ENCODE peak calls at places on chromosomes 7 and 10, in five cellular contexts. U is A549, Y is SK-N-SH, M is GM12878, D is K562. Z is an unnamed sample.

GRCh38 chr10:130218181-130218641 is 82.0 kb downstream of the GLRX3 start:
- DNase-seq in M (no peak), U (no peak), D (no peak), Y (no peak), Z (no peak)

GRCh38 chr7:40680657-40681056 is 545.9 kb downstream of the SUGCT start:
- DNase-seq in Y (peak; percentile 42), U (peak; percentile 29), M (no peak), D (peak; percentile 24), Z (no peak)

GRCh38 chr7:157545681-157546060 is 208.9 kb downstream of the DNAJB6 start:
- DNase-seq in U (no peak), D (no peak), M (no peak), Y (no peak), Z (no peak)

GRCh38 chr7:2255145-2256139 is 13.4 kb downstream of the NUDT1 start:
- DNase-seq in M (no peak), U (no peak), D (no peak), Y (peak; percentile 33), Z (no peak)

GRCh38 chr10:70847666-70848360 is 32.1 kb downstream of the SGPL1 start:
- DNase-seq in Y (no peak), U (no peak), M (no peak), D (no peak), Z (peak; percentile 23)

GRCh38 chr7:42831051-42831952 is 80.6 kb downstream of the C7orf25 start:
- DNase-seq in Y (no peak), M (no peak), D (no peak), U (no peak), Z (peak; percentile 44)

GRCh38 chr10:12243860-12244620 is 48.1 kb downstream of the CDC123 start:
- DNase-seq in U (no peak), M (peak; percentile 65), D (no peak), Y (no peak), Z (no peak)

GRCh38 chr7:149610441-149611011 is 112.9 kb upstream of the ZNF746 start:
- DNase-seq in M (no peak), D (no peak), U (no peak), Y (no peak), Z (no peak)

GRCh38 chr10:10661176-10661575 is 356.5 kb upstream of the CELF2 start:
- DNase-seq in D (no peak), M (no peak), Y (no peak), U (no peak), Z (peak; percentile 81)

GRCh38 chr10:23412223-23412622 is 26.7 kb upstream of the OTUD1 start:
- DNase-seq in U (no peak), D (no peak), Y (no peak), M (no peak), Z (peak; percentile 48)

GRCh38 chr10:71342850-71343773 is 24.1 kb downstream of the SLC29A3 start:
- DNase-seq in M (no peak), U (peak; percentile 32), Y (no peak), D (peak; percentile 33), Z (peak; percentile 44)

GRCh38 chr7:98357751-98358161 is 43.1 kb downstream of the BAIAP2L1 start:
- DNase-seq in Y (no peak), U (peak; percentile 67), M (no peak), D (no peak), Z (peak; percentile 24)

GRCh38 chr10:94630017-94630688 is 53.4 kb upstream of the CYP2C18 start:
- DNase-seq in Y (peak; percentile 23), U (peak; percentile 36), M (no peak), D (peak; percentile 23), Z (peak; percentile 12)

GRCh38 chr7:83528925-83529423 is 120.0 kb downstream of the SEMA3E start:
- DNase-seq in D (no peak), M (no peak), Y (no peak), U (no peak), Z (no peak)

GRCh38 chr10:103563231-103564115 is 70.0 kb downstream of the NEURL1 start:
- DNase-seq in U (no peak), Y (no peak), D (no peak), M (no peak), Z (no peak)

GRCh38 chr10:24912214-24912613 is 40.2 kb downstream of the PRTFDC1 start:
- DNase-seq in U (no peak), M (no peak), D (no peak), Y (no peak), Z (peak; percentile 43)

GRCh38 chr7:2687338-2687869 is 598 bp upstream of the AMZ1 start:
- DNase-seq in M (no peak), Y (peak; percentile 93), D (no peak), U (no peak), Z (peak; percentile 75)

GRCh38 chr7:4681922-4682620 is at the start of gene FOXK1:
- DNase-seq in D (peak; percentile 88), Y (peak; percentile 99), M (no peak), U (peak; percentile 46), Z (peak; percentile 65)

GRCh38 chr10:79149662-79150443 is 81.1 kb downstream of the ZMIZ1 start:
- DNase-seq in M (no peak), D (peak; percentile 96), U (peak; percentile 91), Y (peak; percentile 63), Z (peak; percentile 61)

GRCh38 chr10:124683816-124684215 is 60.4 kb downstream of the FAM53B start:
- DNase-seq in D (no peak), U (no peak), M (no peak), Y (no peak), Z (no peak)

GRCh38 chr10:88154596-88155250 is 291.3 kb downstream of the PTEN start:
- DNase-seq in U (no peak), D (no peak), Y (no peak), M (no peak), Z (peak; percentile 75)

GRCh38 chr7:129213828-129214227 is 11.0 kb upstream of the AHCYL2 start:
- DNase-seq in M (no peak), U (no peak), D (peak; percentile 65), Y (peak; percentile 81), Z (no peak)

DNA sequence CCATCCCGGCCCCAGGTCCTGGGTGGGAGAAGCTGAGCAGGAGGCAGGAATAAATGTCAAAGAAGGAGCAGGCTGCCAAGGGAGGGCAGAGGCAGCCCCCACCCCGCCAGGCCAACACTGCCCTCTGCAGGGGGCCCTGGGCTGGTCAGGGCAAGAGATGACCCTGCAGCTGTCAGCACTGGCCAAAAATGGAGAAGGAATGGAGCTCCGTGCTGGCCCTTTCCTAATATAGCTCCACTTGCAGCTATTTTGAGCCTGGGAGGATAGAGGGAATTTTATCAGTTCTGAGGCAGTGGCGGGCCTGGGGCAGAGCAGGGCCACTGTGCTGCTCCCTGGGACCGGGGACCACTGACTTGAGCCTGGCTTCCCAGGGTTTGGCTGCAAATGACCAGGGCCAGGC is 16.0 kb downstream of the LDB3 start:
- DNase-seq in U (no peak), Y (peak; percentile 74), D (peak; percentile 38), M (no peak), Z (peak; percentile 35)
- TF ChIP-seq CTCF in U (peak; percentile 34), Y (peak; percentile 60), D (peak; percentile 58), M (peak; percentile 17), Z (peak; percentile 79)

GRCh38 chr7:46245587-46246111 is 324.6 kb upstream of the IGFBP3 start:
- DNase-seq in U (no peak), D (no peak), M (no peak), Y (no peak), Z (no peak)

GRCh38 chr7:46243406-46243805 is 322.3 kb upstream of the IGFBP3 start:
- DNase-seq in Y (no peak), U (no peak), M (no peak), D (no peak), Z (no peak)

GRCh38 chr7:46244752-46245151 is 323.7 kb upstream of the IGFBP3 start:
- DNase-seq in Y (no peak), D (no peak), U (no peak), M (no peak), Z (peak; percentile 59)

DNA sequence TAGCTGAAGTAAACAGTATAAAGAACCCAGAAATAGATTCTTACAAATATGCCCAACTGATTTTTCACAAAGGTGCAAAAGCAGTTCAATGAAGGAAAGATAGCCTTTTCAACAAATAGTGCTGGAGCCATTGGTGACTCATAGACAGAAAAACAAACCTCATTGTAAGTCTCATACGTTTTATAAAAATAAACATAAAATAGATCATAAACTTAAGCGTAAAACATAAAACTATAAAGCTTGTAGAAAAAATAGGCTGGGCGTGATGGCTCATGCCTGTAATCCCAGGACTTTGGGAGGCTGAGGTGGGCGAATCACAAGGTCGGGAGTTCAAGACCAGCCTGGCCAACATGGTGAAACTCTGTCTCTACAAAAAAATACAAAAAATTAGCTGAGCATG is 318.8 kb upstream of the IGFBP3 start:
- DNase-seq in D (no peak), M (no peak), U (no peak), Y (no peak), Z (peak; percentile 70)
- TF ChIP-seq RCOR1 in D (no peak), M (no peak), U (no peak), Y (no peak), Z (no peak)

GRCh38 chr10:30357075-30357801 is 8.2 kb upstream of the MTPAP start:
- DNase-seq in M (no peak), Y (no peak), D (no peak), U (no peak), Z (no peak)

GRCh38 chr10:30355601-30356000 is 6.5 kb upstream of the MTPAP start:
- DNase-seq in U (no peak), D (no peak), M (no peak), Y (no peak), Z (no peak)

GRCh38 chr10:30358206-30358605 is 9.1 kb upstream of the MTPAP start:
- DNase-seq in U (no peak), Y (no peak), M (no peak), D (no peak), Z (no peak)

GRCh38 chr10:30357806-30358205 is 8.7 kb upstream of the MTPAP start:
- DNase-seq in M (no peak), D (no peak), Y (no peak), U (no peak), Z (no peak)

DNA sequence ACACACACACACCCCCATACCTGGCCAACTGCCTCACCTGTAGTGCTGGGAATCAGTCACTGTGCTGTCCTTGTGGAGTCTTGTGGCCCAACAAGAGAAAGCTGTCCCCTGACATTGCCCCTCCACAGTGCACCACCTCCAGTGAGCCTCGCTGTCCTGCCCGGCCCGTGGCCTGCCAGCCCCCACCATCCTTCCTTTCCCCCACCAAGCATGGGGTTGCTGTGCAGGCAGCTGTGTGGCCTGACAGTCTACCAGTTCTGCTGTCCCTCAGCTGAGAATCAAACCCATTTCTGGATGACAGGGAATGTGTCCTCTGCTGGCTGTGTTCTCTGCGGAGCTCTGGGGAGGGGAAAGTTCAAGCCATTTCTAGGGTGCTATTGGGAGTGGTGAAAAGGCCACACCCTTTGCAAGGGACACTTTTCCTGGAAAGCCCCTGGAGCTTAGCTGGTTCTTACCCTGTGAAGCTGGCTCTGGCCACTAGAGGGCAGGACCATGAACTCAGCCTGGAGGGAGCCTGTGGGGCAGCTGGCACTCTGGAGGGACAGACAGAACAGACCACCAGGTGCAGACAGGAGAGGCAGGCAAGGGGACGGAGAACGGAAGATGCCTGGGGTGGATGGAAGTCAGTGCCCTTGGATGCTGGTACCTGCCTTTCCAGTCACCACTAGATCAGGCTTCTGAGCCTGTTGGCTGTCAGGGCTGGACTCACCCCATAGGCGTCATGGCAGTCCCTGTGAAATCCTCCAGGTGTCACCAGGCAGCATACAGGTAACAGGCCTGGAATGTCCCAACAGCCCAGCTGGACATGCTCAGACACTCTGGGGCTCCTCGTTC is 10.5 kb upstream of the MTPAP start:
- DNase-seq in Y (peak; percentile 74), D (peak; percentile 75), U (peak; percentile 67), M (peak; percentile 39), Z (peak; percentile 43)
- TF ChIP-seq CTCF in Y (peak; percentile 75), D (peak; percentile 84), U (peak; percentile 82), M (peak; percentile 98), Z (peak; percentile 63)

DNA sequence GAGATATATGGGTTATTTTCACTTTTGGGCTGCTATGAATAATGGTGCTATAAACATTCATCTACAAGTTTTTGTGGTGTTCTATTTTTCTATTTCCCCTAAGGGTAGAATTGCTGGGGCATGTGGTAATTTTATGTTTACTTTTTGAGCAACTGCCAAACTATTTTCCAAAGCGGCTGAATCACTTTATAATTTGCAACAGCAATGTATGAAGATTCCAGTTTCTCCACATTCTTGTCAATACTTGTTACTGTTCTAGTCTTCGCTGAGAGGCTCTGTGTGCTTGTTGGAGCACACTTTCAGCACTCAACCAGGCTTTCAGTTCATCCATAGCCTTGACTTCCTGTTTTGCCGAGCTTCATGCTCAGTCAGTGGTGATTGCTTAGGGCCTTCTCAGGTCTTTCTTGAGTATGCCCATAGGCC is 39.0 kb downstream of the ADK start:
- DNase-seq in Y (no peak), M (peak; percentile 49), D (peak; percentile 32), U (no peak), Z (peak; percentile 93)
- TF ChIP-seq RCOR1 in Y (no peak), M (no peak), D (no peak), U (no peak), Z (no peak)